ENCODE peak calls at places on chromosomes 4 and X, in nine cellular contexts. U, T, Z, L, F, W, A, O and G are unnamed samples.

GRCh38 chrX:132908891-132909290 is 49.5 kb downstream of the HS6ST2 start:
- DNase-seq in T (no peak), W (no peak), O (no peak), Z (no peak), F (no peak), U (no peak), A (no peak), L (no peak), G (no peak)

GRCh38 chr4:38243385-38244053 is 283.3 kb downstream of the PTTG2 start:
- DNase-seq in Z (no peak), T (no peak), L (no peak), A (peak; percentile 21), F (no peak), U (no peak), W (no peak), O (no peak), G (no peak)

GRCh38 chr4:53622739-53623151 is 31.5 kb upstream of the LNX1 start:
- DNase-seq in O (no peak), Z (no peak), T (no peak), A (no peak), U (no peak), F (no peak), L (no peak), W (no peak), G (no peak)

GRCh38 chrX:154409222-154409871 is at the start of gene DNASE1L1:
- DNase-seq in T (no peak), A (peak; percentile 92), O (no peak), U (peak; percentile 69), L (peak; percentile 84), Z (no peak), W (peak; percentile 61), F (peak; percentile 83), G (no peak)

GRCh38 chr4:149793459-149793858 is 22.2 kb downstream of the IQCM start:
- DNase-seq in A (no peak), L (no peak), T (no peak), O (no peak), U (no peak), Z (no peak), W (no peak), F (no peak), G (no peak)

GRCh38 chr4:180225977-180226376 is 2017.2 kb upstream of the TENM3 start:
- DNase-seq in F (no peak), U (no peak), Z (no peak), T (no peak), O (no peak), W (no peak), L (no peak), A (no peak), G (no peak)

GRCh38 chr4:38768968-38769394 is 13.8 kb downstream of the TLR10 start:
- DNase-seq in O (no peak), Z (no peak), A (peak; percentile 19), T (no peak), W (no peak), U (no peak), L (no peak), F (no peak), G (no peak)

GRCh38 chrX:39688576-39689373 is 409.0 kb downstream of the BCOR start:
- DNase-seq in F (peak; percentile 39), O (peak; percentile 94), A (peak; percentile 18), T (no peak), Z (peak; percentile 20), U (peak; percentile 75), L (peak; percentile 43), W (peak; percentile 60), G (peak; percentile 6)

GRCh38 chr4:185134176-185134869 is 8.7 kb upstream of the SLC25A4 start:
- DNase-seq in A (peak; percentile 59), L (no peak), T (peak; percentile 12), O (peak; percentile 19), W (no peak), F (no peak), Z (peak; percentile 42), U (no peak), G (peak; percentile 36)

GRCh38 chr4:143358923-143359694 is 22.4 kb downstream of the GAB1 start:
- DNase-seq in Z (no peak), L (no peak), W (peak; percentile 61), A (peak; percentile 94), T (no peak), U (peak; percentile 79), O (peak; percentile 13), F (peak; percentile 78), G (no peak)